ENCODE peak calls at places on chromosome 21, in ten cellular contexts. One of them, this sample, is unnamed. For H3K4me1, the result is how much of the 10 kb centered on the place peaks cover.

GRCh38 chr21:35438643-35439404 is 389.7 kb upstream of the RUNX1 start:
- DNase-seq in pancreas: peak
- DNase-seq in GM23338: no peak
- DNase-seq in mucosa of descending colon: peak
- DNase-seq in prostate gland: no peak
- DNase-seq in right atrium auricular region: no peak
- DNase-seq in heart left ventricle: no peak
- DNase-seq in SK-N-SH: no peak
- DNase-seq in A549: no peak
- DNase-seq in BE2C: no peak
- DNase-seq in this sample: no peak

GRCh38 chr21:44445413-44445812 is 9.9 kb upstream of the LRRC3 start:
- DNase-seq in SK-N-SH: no peak
- DNase-seq in prostate gland: no peak
- DNase-seq in right atrium auricular region: no peak
- DNase-seq in mucosa of descending colon: no peak
- DNase-seq in pancreas: no peak
- DNase-seq in BE2C: no peak
- DNase-seq in heart left ventricle: no peak
- DNase-seq in GM23338: no peak
- DNase-seq in A549: no peak
- DNase-seq in this sample: no peak

GRCh38 chr21:36753556-36753955 is 54.6 kb downstream of the SIM2 start:
- DNase-seq in mucosa of descending colon: no peak
- DNase-seq in BE2C: no peak
- DNase-seq in pancreas: no peak
- DNase-seq in prostate gland: no peak
- DNase-seq in GM23338: no peak
- DNase-seq in right atrium auricular region: no peak
- DNase-seq in heart left ventricle: no peak
- DNase-seq in A549: peak
- DNase-seq in SK-N-SH: no peak
- DNase-seq in this sample: no peak

GRCh38 chr21:37788503-37788902 is 127.8 kb downstream of the KCNJ6 start:
- DNase-seq in pancreas: no peak
- DNase-seq in SK-N-SH: no peak
- DNase-seq in BE2C: no peak
- DNase-seq in prostate gland: no peak
- DNase-seq in GM23338: no peak
- DNase-seq in right atrium auricular region: no peak
- DNase-seq in mucosa of descending colon: no peak
- DNase-seq in A549: no peak
- DNase-seq in heart left ventricle: no peak
- DNase-seq in this sample: no peak

GRCh38 chr21:37452222-37452621 is 85.6 kb downstream of the DYRK1A start:
- DNase-seq in heart left ventricle: no peak
- DNase-seq in GM23338: no peak
- DNase-seq in SK-N-SH: peak
- DNase-seq in prostate gland: no peak
- DNase-seq in BE2C: no peak
- DNase-seq in pancreas: no peak
- DNase-seq in mucosa of descending colon: no peak
- DNase-seq in right atrium auricular region: no peak
- DNase-seq in A549: no peak
- DNase-seq in this sample: peak

GRCh38 chr21:42616366-42617340 is 36.8 kb upstream of the PDE9A start:
- DNase-seq in mucosa of descending colon: no peak
- DNase-seq in prostate gland: no peak
- DNase-seq in BE2C: no peak
- DNase-seq in SK-N-SH: no peak
- DNase-seq in A549: no peak
- DNase-seq in GM23338: no peak
- DNase-seq in pancreas: no peak
- DNase-seq in heart left ventricle: no peak
- DNase-seq in right atrium auricular region: no peak
- DNase-seq in this sample: no peak

GRCh38 chr21:15604424-15604823 is 125.4 kb upstream of the USP25 start:
- DNase-seq in GM23338: peak
- DNase-seq in prostate gland: no peak
- DNase-seq in mucosa of descending colon: no peak
- DNase-seq in heart left ventricle: no peak
- DNase-seq in SK-N-SH: no peak
- DNase-seq in pancreas: no peak
- DNase-seq in right atrium auricular region: no peak
- DNase-seq in A549: peak
- DNase-seq in BE2C: no peak
- DNase-seq in this sample: no peak

GRCh38 chr21:25733859-25734653 is 648 bp downstream of the ATP5PF start:
- DNase-seq in prostate gland: no peak
- DNase-seq in heart left ventricle: no peak
- DNase-seq in GM23338: peak
- DNase-seq in mucosa of descending colon: no peak
- DNase-seq in pancreas: no peak
- DNase-seq in A549: peak
- DNase-seq in right atrium auricular region: no peak
- DNase-seq in BE2C: peak
- DNase-seq in SK-N-SH: peak
- DNase-seq in this sample: no peak

GRCh38 chr21:37322084-37322483 is 44.5 kb upstream of the DYRK1A start:
- DNase-seq in heart left ventricle: no peak
- DNase-seq in SK-N-SH: no peak
- DNase-seq in A549: no peak
- DNase-seq in prostate gland: no peak
- DNase-seq in mucosa of descending colon: no peak
- DNase-seq in GM23338: no peak
- DNase-seq in pancreas: no peak
- DNase-seq in right atrium auricular region: no peak
- DNase-seq in BE2C: no peak
- DNase-seq in this sample: no peak

GRCh38 chr21:28633803-28634572 is 358.7 kb downstream of the LTN1 start:
- DNase-seq in mucosa of descending colon: no peak
- DNase-seq in BE2C: no peak
- DNase-seq in SK-N-SH: no peak
- DNase-seq in A549: no peak
- DNase-seq in prostate gland: no peak
- DNase-seq in right atrium auricular region: peak
- DNase-seq in GM23338: no peak
- DNase-seq in heart left ventricle: peak
- DNase-seq in pancreas: no peak
- DNase-seq in this sample: peak

GRCh38 chr21:16195896-16196443 is 466.2 kb downstream of the USP25 start:
- DNase-seq in pancreas: no peak
- DNase-seq in mucosa of descending colon: no peak
- DNase-seq in prostate gland: no peak
- DNase-seq in BE2C: no peak
- DNase-seq in A549: no peak
- DNase-seq in heart left ventricle: no peak
- DNase-seq in GM23338: no peak
- DNase-seq in right atrium auricular region: no peak
- DNase-seq in SK-N-SH: no peak
- DNase-seq in this sample: no peak

GRCh38 chr21:28944296-28944695 is 48.4 kb downstream of the LTN1 start:
- DNase-seq in A549: no peak
- DNase-seq in right atrium auricular region: no peak
- DNase-seq in heart left ventricle: no peak
- DNase-seq in mucosa of descending colon: no peak
- DNase-seq in GM23338: no peak
- DNase-seq in prostate gland: no peak
- DNase-seq in pancreas: no peak
- DNase-seq in BE2C: no peak
- DNase-seq in SK-N-SH: no peak
- DNase-seq in this sample: no peak

GRCh38 chr21:17051054-17051453 is 461.8 kb upstream of the CXADR start:
- DNase-seq in prostate gland: no peak
- DNase-seq in A549: no peak
- DNase-seq in GM23338: peak
- DNase-seq in BE2C: peak
- DNase-seq in right atrium auricular region: no peak
- DNase-seq in mucosa of descending colon: no peak
- DNase-seq in heart left ventricle: no peak
- DNase-seq in SK-N-SH: peak
- DNase-seq in pancreas: no peak
- DNase-seq in this sample: no peak

GRCh38 chr21:44920694-44921604 is at the start of gene ITGB2:
- DNase-seq in right atrium auricular region: no peak
- DNase-seq in A549: no peak
- DNase-seq in heart left ventricle: peak
- DNase-seq in prostate gland: no peak
- DNase-seq in BE2C: no peak
- DNase-seq in GM23338: peak
- DNase-seq in SK-N-SH: no peak
- DNase-seq in mucosa of descending colon: no peak
- DNase-seq in pancreas: no peak
- DNase-seq in this sample: no peak

GRCh38 chr21:42696516-42697040 is 43.2 kb downstream of the PDE9A start:
- DNase-seq in BE2C: no peak
- DNase-seq in GM23338: no peak
- DNase-seq in A549: no peak
- DNase-seq in right atrium auricular region: no peak
- DNase-seq in pancreas: no peak
- DNase-seq in prostate gland: no peak
- DNase-seq in SK-N-SH: no peak
- DNase-seq in mucosa of descending colon: no peak
- DNase-seq in heart left ventricle: no peak
- DNase-seq in this sample: no peak

GRCh38 chr21:32951041-32951440 is 74.7 kb upstream of the OLIG2 start:
- DNase-seq in SK-N-SH: no peak
- DNase-seq in mucosa of descending colon: no peak
- DNase-seq in right atrium auricular region: no peak
- DNase-seq in prostate gland: no peak
- DNase-seq in pancreas: no peak
- DNase-seq in GM23338: peak
- DNase-seq in heart left ventricle: no peak
- DNase-seq in BE2C: no peak
- DNase-seq in A549: no peak
- DNase-seq in this sample: no peak

GRCh38 chr21:38735807-38736206 is 69.9 kb upstream of the ETS2 start:
- DNase-seq in SK-N-SH: no peak
- DNase-seq in heart left ventricle: no peak
- DNase-seq in prostate gland: no peak
- DNase-seq in right atrium auricular region: no peak
- DNase-seq in pancreas: no peak
- DNase-seq in mucosa of descending colon: no peak
- DNase-seq in BE2C: no peak
- DNase-seq in A549: no peak
- DNase-seq in GM23338: no peak
- DNase-seq in this sample: no peak

GRCh38 chr21:28426545-28426944 is 566.1 kb downstream of the LTN1 start:
- DNase-seq in pancreas: no peak
- DNase-seq in SK-N-SH: no peak
- DNase-seq in GM23338: no peak
- DNase-seq in A549: no peak
- DNase-seq in BE2C: no peak
- DNase-seq in mucosa of descending colon: no peak
- DNase-seq in heart left ventricle: no peak
- DNase-seq in prostate gland: no peak
- DNase-seq in right atrium auricular region: no peak
- DNase-seq in this sample: no peak

GRCh38 chr21:39966786-39967185 is 99.5 kb downstream of the PCP4 start:
- DNase-seq in right atrium auricular region: no peak
- DNase-seq in prostate gland: no peak
- DNase-seq in mucosa of descending colon: no peak
- DNase-seq in SK-N-SH: no peak
- DNase-seq in pancreas: no peak
- DNase-seq in BE2C: no peak
- DNase-seq in A549: no peak
- DNase-seq in heart left ventricle: no peak
- DNase-seq in GM23338: no peak
- DNase-seq in this sample: no peak
- H3K4me1 ChIP-seq in right atrium auricular region: under half
- H3K4me1 ChIP-seq in prostate gland: under half
- H3K4me1 ChIP-seq in mucosa of descending colon: under half
- H3K4me1 ChIP-seq in SK-N-SH: under half
- H3K4me1 ChIP-seq in pancreas: under half
- H3K4me1 ChIP-seq in BE2C: under half
- H3K4me1 ChIP-seq in A549: under half
- H3K4me1 ChIP-seq in heart left ventricle: under half
- H3K4me1 ChIP-seq in GM23338: under half
- H3K4me1 ChIP-seq in this sample: under half

DNA sequence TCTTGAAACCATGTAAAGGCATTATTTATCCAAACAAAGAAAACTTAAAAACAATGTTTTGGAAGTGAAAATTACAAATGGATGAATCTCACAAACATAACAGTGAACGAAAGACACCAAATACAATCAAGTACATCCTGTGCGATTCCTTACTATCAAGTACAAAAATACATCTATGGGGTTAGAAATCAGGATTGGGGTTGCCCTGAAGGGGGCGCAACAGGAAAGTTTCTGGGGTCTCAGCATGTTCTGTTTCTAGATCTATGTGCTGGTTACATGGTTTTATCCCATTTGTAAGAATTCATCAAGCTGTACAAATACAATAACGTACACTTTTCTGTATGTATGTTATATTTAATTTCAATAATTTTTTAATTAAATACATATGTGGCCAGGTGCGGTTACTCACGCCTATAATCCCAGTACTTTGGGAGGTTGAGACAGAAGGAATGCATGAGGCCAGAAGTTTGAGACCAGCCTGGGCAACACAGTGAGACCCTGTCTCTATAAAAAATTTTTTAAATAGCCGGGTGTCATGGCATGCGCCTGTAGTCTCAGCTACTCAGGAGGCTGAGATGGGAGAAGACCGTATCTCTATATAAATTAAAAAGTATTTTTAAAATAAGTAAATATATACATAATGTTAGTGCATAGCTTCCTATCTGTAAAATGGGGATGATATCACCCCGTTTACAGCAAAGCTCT is 121.5 kb upstream of the SOD1 start:
- DNase-seq in mucosa of descending colon: no peak
- DNase-seq in heart left ventricle: no peak
- DNase-seq in BE2C: no peak
- DNase-seq in prostate gland: no peak
- DNase-seq in SK-N-SH: no peak
- DNase-seq in GM23338: peak
- DNase-seq in A549: no peak
- DNase-seq in right atrium auricular region: no peak
- DNase-seq in pancreas: no peak
- DNase-seq in this sample: no peak
- H3K4me3 ChIP-seq in mucosa of descending colon: no peak
- H3K4me3 ChIP-seq in heart left ventricle: no peak
- H3K4me3 ChIP-seq in BE2C: no peak
- H3K4me3 ChIP-seq in prostate gland: no peak
- H3K4me3 ChIP-seq in SK-N-SH: no peak
- H3K4me3 ChIP-seq in GM23338: no peak
- H3K4me3 ChIP-seq in A549: no peak
- H3K4me3 ChIP-seq in right atrium auricular region: no peak
- H3K4me3 ChIP-seq in pancreas: no peak
- H3K4me3 ChIP-seq in this sample: no peak

GRCh38 chr21:46057710-46058241 is 40.1 kb upstream of the COL6A2 start:
- DNase-seq in GM23338: no peak
- DNase-seq in pancreas: no peak
- DNase-seq in SK-N-SH: no peak
- DNase-seq in A549: no peak
- DNase-seq in right atrium auricular region: peak
- DNase-seq in BE2C: no peak
- DNase-seq in mucosa of descending colon: no peak
- DNase-seq in prostate gland: no peak
- DNase-seq in heart left ventricle: peak
- DNase-seq in this sample: no peak
- H3K4me1 ChIP-seq in GM23338: under half
- H3K4me1 ChIP-seq in pancreas: under half
- H3K4me1 ChIP-seq in SK-N-SH: under half
- H3K4me1 ChIP-seq in A549: under half
- H3K4me1 ChIP-seq in right atrium auricular region: under half
- H3K4me1 ChIP-seq in BE2C: under half
- H3K4me1 ChIP-seq in mucosa of descending colon: under half
- H3K4me1 ChIP-seq in prostate gland: under half
- H3K4me1 ChIP-seq in heart left ventricle: under half
- H3K4me1 ChIP-seq in this sample: under half

GRCh38 chr21:34020005-34020847 is 53.2 kb upstream of the MRPS6 start:
- DNase-seq in BE2C: no peak
- DNase-seq in A549: peak
- DNase-seq in heart left ventricle: no peak
- DNase-seq in pancreas: no peak
- DNase-seq in prostate gland: no peak
- DNase-seq in SK-N-SH: no peak
- DNase-seq in GM23338: no peak
- DNase-seq in mucosa of descending colon: no peak
- DNase-seq in right atrium auricular region: no peak
- DNase-seq in this sample: no peak
- H3K4me3 ChIP-seq in BE2C: no peak
- H3K4me3 ChIP-seq in A549: no peak
- H3K4me3 ChIP-seq in heart left ventricle: no peak
- H3K4me3 ChIP-seq in pancreas: no peak
- H3K4me3 ChIP-seq in prostate gland: no peak
- H3K4me3 ChIP-seq in SK-N-SH: no peak
- H3K4me3 ChIP-seq in GM23338: no peak
- H3K4me3 ChIP-seq in mucosa of descending colon: no peak
- H3K4me3 ChIP-seq in right atrium auricular region: no peak
- H3K4me3 ChIP-seq in this sample: no peak

This sample was measured in thoracic aorta.